ENCODE peak calls at places on chromosomes 1 and 21, in five cellular contexts. C is LoVo, L is germinal center, B is fibroblast of the aortic adventitia, H is astrocyte of the cerebellum. G is an unnamed sample.

GRCh38 chr1:22563671-22564612 is 653 bp downstream of the EPHA8 start:
- DNase-seq in C (no peak), H (no peak), B (no peak), L (no peak), G (peak)

GRCh38 chr1:186536272-186536905 is 75.5 kb upstream of the PDC start:
- DNase-seq in L (no peak), B (peak), C (no peak), H (no peak), G (no peak)

GRCh38 chr1:94244816-94245215 is 7.4 kb upstream of the ARHGAP29 start:
- DNase-seq in C (no peak), H (no peak), L (no peak), B (no peak), G (no peak)

GRCh38 chr21:26495283-26495849 is 77.7 kb downstream of the CYYR1 start:
- DNase-seq in B (no peak), C (peak), H (no peak), L (no peak), G (no peak)

GRCh38 chr1:16614361-16615252 is 1.2 kb upstream of the NBPF1 start:
- DNase-seq in C (no peak), B (no peak), H (no peak), L (no peak), G (peak)

GRCh38 chr1:45685308-45686080 is 839 bp downstream of the GPBP1L1 start:
- DNase-seq in B (peak), C (no peak), L (peak), H (no peak), G (no peak)

GRCh38 chr1:108314815-108315214 is 70.9 kb upstream of the NBPF4 start:
- DNase-seq in B (no peak), H (no peak), L (no peak), C (no peak), G (no peak)

GRCh38 chr1:25996966-25997758 is 701 bp downstream of the PAFAH2 start:
- DNase-seq in H (no peak), B (peak), L (peak), C (peak), G (no peak)

GRCh38 chr21:38831526-38832467 is 26.1 kb downstream of the ETS2 start:
- DNase-seq in L (peak), B (peak), C (peak), H (peak), G (peak)

GRCh38 chr1:43605157-43605556 is 44.8 kb upstream of the KDM4A start:
- DNase-seq in B (no peak), H (no peak), L (no peak), C (no peak), G (no peak)

GRCh38 chr1:110800079-110800478 is 72.9 kb upstream of the CD53 start:
- DNase-seq in C (no peak), B (no peak), H (no peak), L (no peak), G (no peak)

GRCh38 chr1:77036560-77036959 is 169.3 kb downstream of the ST6GALNAC5 start:
- DNase-seq in L (no peak), H (peak), C (peak), B (peak), G (no peak)

GRCh38 chr1:114558548-114558947 is 22.9 kb downstream of the BCAS2 start:
- DNase-seq in L (peak), C (peak), B (peak), H (no peak), G (no peak)

GRCh38 chr1:84265867-84266266 is 35.6 kb upstream of the SAMD13 start:
- DNase-seq in L (no peak), B (no peak), H (no peak), C (no peak), G (no peak)

GRCh38 chr1:31828341-31828740 is 12.5 kb upstream of the SPOCD1 start:
- DNase-seq in C (no peak), L (no peak), B (no peak), H (no peak), G (no peak)

GRCh38 chr1:151920147-151920546 is 10.8 kb upstream of the THEM4 start:
- DNase-seq in H (no peak), B (no peak), L (peak), C (no peak), G (no peak)

GRCh38 chr1:52636701-52637695 is 4.0 kb downstream of the SHISAL2A start:
- DNase-seq in H (no peak), C (no peak), L (peak), B (no peak), G (no peak)

GRCh38 chr1:25651824-25652741 is 35.5 kb downstream of the MAN1C1 start:
- DNase-seq in B (no peak), H (no peak), C (no peak), L (no peak), G (no peak)

GRCh38 chr1:193190096-193190744 is 3.8 kb upstream of the B3GALT2 start:
- DNase-seq in L (no peak), C (no peak), H (peak), B (peak), G (no peak)

GRCh38 chr1:193111641-193112090 is 6.5 kb upstream of the GLRX2 start:
- DNase-seq in H (peak), C (peak), L (no peak), B (peak), G (peak)

GRCh38 chr1:172585348-172585747 is 52.4 kb downstream of the SUCO start:
- DNase-seq in L (no peak), B (peak), H (no peak), C (no peak), G (no peak)

GRCh38 chr1:205791568-205792180 is 16.4 kb upstream of the RAB29 start:
- DNase-seq in C (peak), L (peak), B (peak), H (peak), G (no peak)

GRCh38 chr21:35138665-35139381 is 89.7 kb upstream of the RUNX1 start:
- DNase-seq in C (peak), H (peak), B (peak), L (peak), G (no peak)

GRCh38 chr1:60833173-60833572 is 249.2 kb upstream of the NFIA start:
- DNase-seq in B (no peak), H (no peak), C (no peak), L (no peak), G (no peak)

GRCh38 chr1:229089586-229090208 is 181.2 kb upstream of the RAB4A start:
- DNase-seq in C (no peak), B (no peak), L (no peak), H (no peak), G (no peak)

GRCh38 chr1:51669191-51669590 is 52.3 kb downstream of the OSBPL9 start:
- DNase-seq in B (no peak), H (no peak), L (no peak), C (no peak), G (no peak)

GRCh38 chr1:235095938-235096562 is 32.6 kb downstream of the TOMM20 start:
- DNase-seq in L (no peak), C (no peak), B (no peak), H (no peak), G (no peak)

GRCh38 chr1:9241891-9242290 is 7.3 kb downstream of the H6PD start:
- DNase-seq in L (no peak), H (no peak), C (no peak), B (no peak), G (no peak)

GRCh38 chr1:67431869-67432578 is 1.8 kb upstream of the SERBP1 start:
- DNase-seq in H (no peak), L (no peak), B (no peak), C (no peak), G (no peak)

GRCh38 chr21:35198004-35198403 is 148.9 kb upstream of the RUNX1 start:
- DNase-seq in C (no peak), B (peak), L (no peak), H (peak), G (no peak)

GRCh38 chr1:108057536-108057935 is 92.6 kb upstream of the VAV3 start:
- DNase-seq in C (no peak), L (no peak), H (no peak), B (no peak), G (peak)

GRCh38 chr1:111192643-111193519 is 7.6 kb downstream of the DENND2D start:
- DNase-seq in L (no peak), C (no peak), H (no peak), B (peak), G (no peak)

G was measured in left lung.